ENCODE peak calls at places on chromosome 2, in four cellular contexts. W is left ventricle myocardium inferior, L is heart left ventricle, X is KG1. S is an unnamed sample.

GRCh38 chr2:162123806-162124758 is 28.0 kb downstream of the GCG start:
- DNase-seq in W (no peak), L (no peak), X (peak; percentile 56), S (no peak)

GRCh38 chr2:190099890-190100289 is 37.4 kb upstream of the MSTN start:
- DNase-seq in W (no peak), L (no peak), X (no peak), S (no peak)

GRCh38 chr2:239150125-239151011 is 250.5 kb downstream of the HDAC4 start:
- DNase-seq in W (peak; percentile 3), L (no peak), X (no peak), S (no peak)

GRCh38 chr2:55115795-55116597 is 65.7 kb upstream of the RTN4 start:
- DNase-seq in W (no peak), L (no peak), X (no peak), S (no peak)

GRCh38 chr2:12950957-12951656 is 234.4 kb downstream of the TRIB2 start:
- DNase-seq in W (no peak), L (no peak), X (no peak), S (no peak)

GRCh38 chr2:127681288-127681771 is 6.0 kb upstream of the LIMS2 start:
- DNase-seq in W (peak; percentile 63), L (peak; percentile 72), X (no peak), S (peak; percentile 60)

GRCh38 chr2:205358351-205358815 is 323.9 kb upstream of the NRP2 start:
- DNase-seq in W (no peak), L (no peak), X (no peak), S (no peak)

GRCh38 chr2:119259296-119259860 is 35.7 kb downstream of the STEAP3 start:
- DNase-seq in W (no peak), L (no peak), X (no peak), S (no peak)

GRCh38 chr2:33620-34019 is 12.7 kb downstream of the FAM110C start:
- DNase-seq in W (no peak), L (no peak), X (no peak), S (no peak)

GRCh38 chr2:99819766-99820165 is 322.6 kb downstream of the AFF3 start:
- DNase-seq in W (no peak), L (no peak), X (no peak), S (no peak)

GRCh38 chr2:205745661-205746407 is 63.5 kb downstream of the NRP2 start:
- DNase-seq in W (no peak), L (no peak), X (no peak), S (no peak)